ENCODE peak calls at places on chromosomes 13 and 19, in five cellular contexts. C is B cell, T is nephron progenitor cell, P is RWPE1, Q is dorsolateral prefrontal cortex. K is an unnamed sample.

GRCh38 chr13:93388701-93389100 is 162.1 kb downstream of the GPC6 start:
- DNase-seq in Q (no peak), P (no peak), T (no peak), C (no peak), K (no peak)

GRCh38 chr13:76980075-76980718 is 11.7 kb upstream of the CLN5 start:
- DNase-seq in P (peak; percentile 86), C (peak; percentile 89), T (peak; percentile 96), Q (peak; percentile 71), K (peak; percentile 93)

GRCh38 chr19:35773020-35773809 is 2.1 kb upstream of the ARHGAP33 start:
- DNase-seq in Q (no peak), P (peak; percentile 29), C (no peak), T (no peak), K (no peak)

GRCh38 chr19:42422576-42423461 is 4.4 kb downstream of the LIPE start:
- DNase-seq in T (peak; percentile 72), P (peak; percentile 61), C (peak; percentile 73), Q (no peak), K (peak; percentile 61)

GRCh38 chr13:37657134-37657533 is 58.6 kb upstream of the POSTN start:
- DNase-seq in P (peak; percentile 45), Q (no peak), C (no peak), T (no peak), K (no peak)

GRCh38 chr13:99057310-99057975 is 79.6 kb upstream of the DOCK9 start:
- DNase-seq in P (peak; percentile 45), T (no peak), Q (no peak), C (no peak), K (no peak)

GRCh38 chr19:10270616-10271394 is at the start of gene ICAM1:
- DNase-seq in P (peak; percentile 45), Q (no peak), T (peak; percentile 61), C (peak; percentile 88), K (peak; percentile 88)

GRCh38 chr13:38590796-38591507 is 95.9 kb upstream of the FREM2 start:
- DNase-seq in P (no peak), T (no peak), C (no peak), Q (no peak), K (no peak)

GRCh38 chr19:2038284-2039081 is 12.6 kb downstream of the MKNK2 start:
- DNase-seq in Q (no peak), P (no peak), T (no peak), C (peak; percentile 42), K (no peak)
- TF ChIP-seq CTCF in Q (no peak), P (no peak), T (no peak), C (no peak), K (no peak)

GRCh38 chr13:31320946-31321345 is 121.2 kb downstream of the B3GLCT start:
- DNase-seq in P (no peak), C (no peak), Q (no peak), T (no peak), K (no peak)
- TF ChIP-seq CTCF in P (no peak), C (no peak), Q (no peak), T (no peak), K (no peak)

DNA sequence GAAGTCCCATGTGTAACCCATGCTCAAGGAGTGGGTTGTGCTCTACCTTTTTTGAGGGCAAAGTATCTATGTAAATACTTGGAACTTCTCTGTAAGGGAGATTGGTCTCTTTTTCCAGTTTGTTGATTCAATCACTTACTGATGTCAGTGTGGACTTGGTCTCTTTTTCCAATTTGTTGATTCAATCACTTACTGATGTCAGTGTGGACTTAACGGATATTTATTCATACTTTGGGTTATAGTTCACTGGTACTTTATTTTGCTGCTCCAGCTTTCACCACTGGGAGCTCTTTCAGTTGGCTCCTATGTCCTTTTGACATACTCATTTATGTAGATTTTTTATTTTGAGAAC is 36.4 kb downstream of the COG3 start:
- DNase-seq in C (no peak), Q (no peak), T (no peak), P (no peak), K (no peak)
- TF ChIP-seq CTCF in C (no peak), Q (no peak), T (no peak), P (no peak), K (no peak)

DNA sequence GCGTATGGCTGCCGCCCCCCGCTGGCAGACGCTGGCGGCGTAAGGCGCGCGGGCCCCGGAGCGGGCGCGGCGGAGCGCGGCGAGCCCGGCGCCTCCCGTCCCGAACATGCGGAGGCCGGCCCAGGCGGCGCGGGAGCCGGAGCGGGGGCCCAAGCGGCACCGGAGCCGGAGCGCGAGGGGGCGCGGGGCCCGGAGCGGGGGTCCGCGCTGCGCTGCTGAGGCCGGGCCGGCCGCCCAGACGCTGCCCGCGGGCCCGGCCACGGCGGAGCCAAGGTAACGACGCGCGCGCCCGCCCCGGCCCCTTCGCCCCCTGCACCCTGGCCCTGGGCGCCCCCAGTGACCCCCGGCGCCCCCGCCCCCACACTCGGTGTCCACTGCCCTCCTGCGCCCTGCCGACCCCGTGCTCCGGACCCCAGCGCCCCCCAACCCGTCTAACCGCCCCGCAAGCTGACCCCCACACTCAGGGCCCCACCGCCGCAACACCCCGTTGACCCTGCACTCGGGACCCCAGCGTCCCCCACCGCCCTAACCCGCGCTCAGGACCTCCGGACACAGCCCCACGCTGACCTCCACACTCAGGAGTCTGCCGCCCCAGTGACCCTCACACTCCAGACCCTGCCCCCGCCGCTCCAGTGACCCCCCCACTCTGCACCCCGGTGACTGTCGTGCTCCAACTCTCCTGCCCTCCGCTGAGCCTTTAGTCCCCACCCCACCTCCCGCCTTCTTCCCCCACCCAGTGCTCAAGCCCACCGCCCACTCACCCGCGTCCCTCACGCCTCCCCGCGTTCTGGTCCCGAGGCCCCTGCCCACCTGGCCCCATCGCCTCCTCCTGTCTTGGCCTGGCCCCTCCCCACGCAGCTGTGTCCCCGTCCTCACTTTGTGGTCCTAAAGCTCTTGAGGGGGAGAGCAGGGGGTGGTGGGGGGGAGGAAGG is at the start of gene CSNK1G2:
- DNase-seq in P (no peak), Q (no peak), T (peak; percentile 37), C (peak; percentile 85), K (no peak)
- TF ChIP-seq CTCF in P (peak; percentile 48), Q (no peak), T (no peak), C (no peak), K (no peak)

GRCh38 chr13:101783554-101783953 is 331.1 kb downstream of the ITGBL1 start:
- DNase-seq in T (no peak), Q (no peak), C (no peak), P (no peak), K (no peak)

GRCh38 chr13:101784313-101784712 is 331.8 kb downstream of the ITGBL1 start:
- DNase-seq in P (no peak), C (no peak), T (no peak), Q (no peak), K (no peak)

GRCh38 chr13:101785858-101786257 is 333.4 kb downstream of the ITGBL1 start:
- DNase-seq in Q (no peak), P (peak; percentile 13), C (no peak), T (peak; percentile 14), K (peak; percentile 77)
- TF ChIP-seq CTCF in Q (peak; percentile 18), P (peak; percentile 14), C (no peak), T (peak; percentile 14), K (peak; percentile 68)

GRCh38 chr13:24052547-24052981 is 108.0 kb upstream of the SPATA13 start:
- DNase-seq in P (no peak), Q (no peak), T (no peak), C (peak; percentile 4), K (no peak)
- TF ChIP-seq CTCF in P (no peak), Q (peak; percentile 25), T (no peak), C (no peak), K (no peak)

DNA sequence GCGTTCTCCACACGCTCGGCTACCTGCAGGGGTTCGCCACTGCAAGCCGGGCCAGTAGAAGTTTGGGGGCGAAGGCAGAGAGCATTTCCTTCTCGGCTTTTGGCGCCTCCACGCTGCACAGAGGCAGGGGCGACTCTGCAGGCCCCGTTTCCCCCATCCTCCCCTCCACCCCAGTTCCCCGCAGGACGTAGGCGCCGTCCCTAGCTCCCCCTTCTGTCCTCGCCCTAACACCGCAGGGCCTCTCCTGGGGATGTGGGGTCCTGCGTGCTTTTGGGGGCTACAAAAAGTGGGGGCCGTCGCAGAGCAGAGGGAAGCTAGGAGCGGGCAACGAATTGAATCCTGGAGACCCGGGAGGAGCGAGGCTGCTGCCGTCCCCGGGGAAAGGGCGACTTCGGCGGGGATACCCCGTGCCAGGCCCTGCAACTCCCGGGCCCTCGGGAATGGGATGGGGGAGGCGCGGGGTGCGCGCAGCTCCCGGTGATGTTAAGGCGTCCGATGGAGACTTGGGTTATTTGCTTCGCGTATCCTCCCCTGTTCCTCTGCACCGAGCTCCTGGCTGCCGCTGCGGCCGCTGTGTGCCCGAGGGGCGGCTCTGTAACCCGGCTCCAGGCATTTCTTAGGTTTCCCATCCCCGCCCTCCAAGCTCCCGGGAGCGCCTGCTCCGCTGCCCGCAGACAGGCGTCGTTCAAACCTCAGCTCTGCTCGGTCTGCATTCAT is 255.9 kb upstream of the SOX21 start:
- DNase-seq in Q (peak; percentile 31), P (no peak), C (no peak), T (peak; percentile 71), K (peak; percentile 83)
- TF ChIP-seq CTCF in Q (peak; percentile 30), P (no peak), C (no peak), T (no peak), K (peak; percentile 50)